ENCODE peak calls at places on chromosomes 16 and 17, in eight cellular contexts. P is gastrocnemius medialis, N is stomach, V is IMR-90, I is tibial nerve, R is heart left ventricle, G is right lobe of liver, J is adrenal gland. U is an unnamed sample. For H3K9me3, the result is how much of the 10 kb centered on the place peaks cover.

GRCh38 chr16:50599494-50599893 is 51.3 kb downstream of the NKD1 start:
- DNase-seq in N (no peak), G (no peak), P (no peak), V (no peak), I (no peak), R (no peak), J (no peak), U (no peak)

GRCh38 chr17:34519286-34519685 is 60.1 kb upstream of the TMEM132E start:
- DNase-seq in R (no peak), N (no peak), G (no peak), V (no peak), I (no peak), J (no peak), P (no peak), U (no peak)

GRCh38 chr16:81318711-81319110 is 3.9 kb downstream of the GAN start:
- DNase-seq in I (no peak), V (no peak), R (no peak), P (no peak), J (no peak), G (no peak), N (no peak), U (no peak)

GRCh38 chr16:35344012-35344762 is 1884.8 kb downstream of the TP53TG3F start:
- DNase-seq in V (no peak), G (no peak), J (no peak), P (no peak), R (no peak), N (no peak), I (no peak), U (no peak)

GRCh38 chr17:10216213-10216982 is 18.0 kb upstream of the GAS7 start:
- DNase-seq in N (no peak), J (no peak), I (no peak), P (no peak), R (no peak), G (no peak), V (no peak), U (no peak)

GRCh38 chr17:74749262-74750038 is 1.0 kb downstream of the NHERF1 start:
- DNase-seq in N (no peak), V (no peak), I (no peak), P (no peak), R (no peak), G (peak), J (peak), U (no peak)

GRCh38 chr16:68444058-68444657 is 4.2 kb downstream of the SMPD3 start:
- DNase-seq in R (peak), I (no peak), V (peak), P (no peak), J (peak), N (peak), G (peak), U (no peak)

GRCh38 chr16:46687486-46687885 is 1.5 kb downstream of the VPS35 start:
- DNase-seq in G (no peak), R (no peak), J (no peak), I (no peak), N (no peak), V (no peak), P (no peak), U (no peak)

GRCh38 chr17:55246583-55246982 is 18.2 kb upstream of the HLF start:
- DNase-seq in R (no peak), I (no peak), V (no peak), N (no peak), G (no peak), J (no peak), P (no peak), U (no peak)

GRCh38 chr16:5603836-5604235 is 506.2 kb upstream of the EEF2KMT start:
- DNase-seq in I (no peak), R (no peak), N (no peak), P (no peak), J (no peak), G (no peak), V (no peak), U (no peak)

GRCh38 chr16:1082266-1082951 is 9.9 kb downstream of the SSTR5 start:
- DNase-seq in J (peak), N (no peak), P (no peak), I (no peak), V (peak), R (no peak), G (no peak), U (no peak)

GRCh38 chr16:10961231-10961630 is 16.9 kb downstream of the CLEC16A start:
- DNase-seq in P (peak), V (peak), J (peak), G (no peak), I (no peak), N (no peak), R (no peak), U (no peak)

GRCh38 chr17:58079300-58080033 is 3.8 kb upstream of the DYNLL2 start:
- DNase-seq in I (no peak), P (no peak), J (no peak), N (no peak), R (no peak), V (no peak), G (no peak), U (no peak)

GRCh38 chr16:62738631-62739030 is 702.4 kb upstream of the CDH8 start:
- DNase-seq in I (no peak), G (no peak), P (no peak), R (no peak), J (no peak), N (no peak), V (no peak), U (no peak)

GRCh38 chr17:80137131-80137530 is 9.8 kb downstream of the EIF4A3 start:
- DNase-seq in N (no peak), R (no peak), V (no peak), P (no peak), J (no peak), I (no peak), G (no peak), U (no peak)

GRCh38 chr16:51429041-51429440 is 278.0 kb upstream of the SALL1 start:
- DNase-seq in J (no peak), N (no peak), R (no peak), V (no peak), I (no peak), G (no peak), P (no peak), U (no peak)

GRCh38 chr16:78277374-78277773 is 177.9 kb downstream of the WWOX start:
- DNase-seq in G (no peak), N (no peak), P (no peak), I (no peak), R (no peak), J (no peak), V (no peak), U (no peak)

GRCh38 chr17:11264183-11264871 is 23.3 kb downstream of the SHISA6 start:
- DNase-seq in G (no peak), J (no peak), P (no peak), I (no peak), N (no peak), R (no peak), V (no peak), U (no peak)

GRCh38 chr17:81142301-81143199 is 22.8 kb upstream of the PVALEF start:
- DNase-seq in J (peak), G (peak), P (peak), N (peak), V (peak), R (peak), I (peak), U (peak)

GRCh38 chr17:64128787-64129514 is 993 bp downstream of the ERN1 start:
- DNase-seq in I (peak), P (no peak), R (no peak), N (peak), G (no peak), J (peak), V (no peak), U (no peak)

GRCh38 chr16:67489401-67490083 is 6.2 kb upstream of the AGRP start:
- DNase-seq in P (no peak), J (no peak), N (no peak), G (no peak), I (no peak), R (no peak), V (no peak), U (no peak)

GRCh38 chr17:46968224-46968834 is 10.7 kb downstream of the RPRML start:
- DNase-seq in P (no peak), N (no peak), J (no peak), V (peak), R (no peak), G (no peak), I (no peak), U (no peak)

GRCh38 chr17:17152385-17152784 is 53.7 kb downstream of the PLD6 start:
- DNase-seq in G (no peak), P (peak), R (peak), V (no peak), J (no peak), I (peak), N (peak), U (no peak)

GRCh38 chr16:88785106-88785924 is at the start of gene PIEZO1:
- DNase-seq in R (peak), G (peak), N (peak), V (peak), J (peak), I (peak), P (no peak), U (peak)

GRCh38 chr17:48757524-48757961 is 29.0 kb upstream of the HOXB13 start:
- DNase-seq in N (no peak), G (no peak), P (no peak), I (no peak), R (no peak), V (no peak), J (no peak), U (no peak)

GRCh38 chr16:3187798-3188674 is at the start of gene OR1F1:
- DNase-seq in P (no peak), R (no peak), I (no peak), V (peak), J (no peak), G (no peak), N (no peak), U (no peak)

GRCh38 chr16:3190949-3191353 is 2.9 kb downstream of the OR1F1 start:
- DNase-seq in V (no peak), J (no peak), G (no peak), R (no peak), I (no peak), N (no peak), P (no peak), U (no peak)

GRCh38 chr16:3188925-3189825 is 1.2 kb downstream of the OR1F1 start:
- DNase-seq in R (no peak), N (no peak), J (no peak), V (peak), P (no peak), G (no peak), I (no peak), U (no peak)

GRCh38 chr16:3188675-3188924 is 596 bp downstream of the OR1F1 start:
- DNase-seq in N (no peak), P (no peak), V (no peak), G (no peak), I (no peak), J (no peak), R (no peak), U (no peak)

GRCh38 chr16:3189869-3190268 is 1.9 kb downstream of the OR1F1 start:
- DNase-seq in N (no peak), P (no peak), J (no peak), R (no peak), I (no peak), G (no peak), V (no peak), U (no peak)
- H3K9me3 ChIP-seq in N (under half), P (under half), J (under half), R (under half), I (under half), G (under half), V (under half), U (under half)

GRCh38 chr17:7242717-7243576 is 698 bp upstream of the GABARAP start:
- DNase-seq in N (peak), I (peak), R (peak), V (peak), J (peak), P (peak), G (peak), U (peak)

GRCh38 chr17:7239091-7240027 is at the start of gene PHF23:
- DNase-seq in R (peak), N (peak), G (peak), I (peak), J (peak), P (peak), V (peak), U (peak)

GRCh38 chr17:7241047-7241733 is 1.1 kb downstream of the GABARAP start:
- DNase-seq in R (no peak), P (no peak), I (no peak), V (no peak), N (no peak), G (peak), J (no peak), U (no peak)

GRCh38 chr17:7240375-7240774 is 1.1 kb upstream of the PHF23 start:
- DNase-seq in J (no peak), R (no peak), V (no peak), G (no peak), P (no peak), N (no peak), I (no peak), U (no peak)

GRCh38 chr17:7241783-7242716 is at the start of gene GABARAP:
- DNase-seq in N (peak), P (peak), G (peak), V (peak), I (peak), J (peak), R (peak), U (peak)
- TF ChIP-seq POLR2A in N (no peak), P (peak), G (peak), V (peak), I (peak), J (peak), R (no peak), U (peak)

GRCh38 chr16:29814592-29814991 is 1.4 kb upstream of the PAGR1 start:
- DNase-seq in G (no peak), N (no peak), J (peak), R (no peak), I (no peak), V (no peak), P (no peak), U (no peak)

GRCh38 chr16:29813644-29814562 is 1.9 kb downstream of the PRRT2 start:
- DNase-seq in P (no peak), J (peak), G (no peak), I (no peak), V (no peak), N (no peak), R (no peak), U (no peak)

GRCh38 chr16:29811170-29811895 is 660 bp upstream of the PRRT2 start:
- DNase-seq in R (peak), I (peak), P (peak), J (peak), N (peak), G (peak), V (peak), U (peak)

GRCh38 chr16:29811896-29812665 is at the start of gene PRRT2:
- DNase-seq in R (peak), N (no peak), P (peak), V (peak), J (peak), G (peak), I (peak), U (peak)

GRCh38 chr16:29812754-29813643 is 1.0 kb downstream of the PRRT2 start:
- DNase-seq in I (no peak), V (no peak), R (no peak), P (no peak), G (no peak), N (no peak), J (no peak), U (no peak)
- H3K27ac ChIP-seq in I (peak), V (peak), R (peak), P (peak), G (no peak), N (peak), J (no peak), U (peak)

GRCh38 chr16:64740261-64740660 is 381.6 kb downstream of the CDH11 start:
- DNase-seq in R (no peak), J (no peak), V (no peak), I (no peak), P (no peak), G (no peak), N (no peak), U (no peak)
- H3K9me3 ChIP-seq in R (under half), J (under half), V (under half), I (under half), P (under half), G (under half), N (under half), U (under half)

GRCh38 chr17:2053380-2054261 is 1.3 kb upstream of the HIC1 start:
- DNase-seq in N (peak), J (peak), I (peak), R (no peak), V (peak), P (peak), G (peak), U (peak)
- TF ChIP-seq POLR2A in N (no peak), J (peak), I (peak), R (no peak), V (no peak), P (no peak), G (peak), U (no peak)